ENCODE peak calls at places on chromosomes 16 and 17, in seven cellular contexts. One of them, this sample, is unnamed.

GRCh38 chr17:62859146-62859545 is 51.0 kb upstream of the MARCHF10 start:
- DNase-seq in vagina: no peak
- DNase-seq in brain microvascular endothelial cell: no peak
- DNase-seq in effector memory CD4-positive, alpha-beta T cell: no peak
- DNase-seq in coronary artery: peak
- DNase-seq in small intestine: no peak
- DNase-seq in neuronal stem cell: no peak
- DNase-seq in this sample: peak

GRCh38 chr17:61533797-61534196 is 57.2 kb downstream of the NACA2 start:
- DNase-seq in vagina: no peak
- DNase-seq in brain microvascular endothelial cell: no peak
- DNase-seq in effector memory CD4-positive, alpha-beta T cell: no peak
- DNase-seq in coronary artery: no peak
- DNase-seq in small intestine: no peak
- DNase-seq in neuronal stem cell: no peak
- DNase-seq in this sample: no peak

GRCh38 chr17:64457156-64457555 is 8.2 kb downstream of the MILR1 start:
- DNase-seq in vagina: no peak
- DNase-seq in brain microvascular endothelial cell: peak
- DNase-seq in effector memory CD4-positive, alpha-beta T cell: no peak
- DNase-seq in coronary artery: no peak
- DNase-seq in small intestine: no peak
- DNase-seq in neuronal stem cell: no peak
- DNase-seq in this sample: peak

GRCh38 chr17:77737442-77738265 is 220.8 kb upstream of the TNRC6C start:
- DNase-seq in vagina: peak
- DNase-seq in brain microvascular endothelial cell: no peak
- DNase-seq in effector memory CD4-positive, alpha-beta T cell: no peak
- DNase-seq in coronary artery: peak
- DNase-seq in small intestine: no peak
- DNase-seq in neuronal stem cell: no peak
- DNase-seq in this sample: no peak

GRCh38 chr16:3776316-3776715 is 59.0 kb upstream of the TRAP1 start:
- DNase-seq in vagina: no peak
- DNase-seq in brain microvascular endothelial cell: no peak
- DNase-seq in effector memory CD4-positive, alpha-beta T cell: no peak
- DNase-seq in coronary artery: no peak
- DNase-seq in small intestine: no peak
- DNase-seq in neuronal stem cell: no peak
- DNase-seq in this sample: no peak

GRCh38 chr17:59669411-59669810 is 37.8 kb downstream of the PTRH2 start:
- DNase-seq in vagina: no peak
- DNase-seq in brain microvascular endothelial cell: no peak
- DNase-seq in effector memory CD4-positive, alpha-beta T cell: no peak
- DNase-seq in coronary artery: no peak
- DNase-seq in small intestine: peak
- DNase-seq in neuronal stem cell: no peak
- DNase-seq in this sample: no peak

GRCh38 chr16:4369006-4369766 is 2.5 kb upstream of the VASN start:
- DNase-seq in vagina: no peak
- DNase-seq in brain microvascular endothelial cell: no peak
- DNase-seq in effector memory CD4-positive, alpha-beta T cell: no peak
- DNase-seq in coronary artery: no peak
- DNase-seq in small intestine: no peak
- DNase-seq in neuronal stem cell: no peak
- DNase-seq in this sample: no peak

GRCh38 chr17:43416998-43417891 is 18.5 kb downstream of the ARL4D start:
- DNase-seq in vagina: no peak
- DNase-seq in brain microvascular endothelial cell: no peak
- DNase-seq in effector memory CD4-positive, alpha-beta T cell: no peak
- DNase-seq in coronary artery: peak
- DNase-seq in small intestine: peak
- DNase-seq in neuronal stem cell: no peak
- DNase-seq in this sample: no peak

GRCh38 chr17:7407483-7408231 is at the start of gene NLGN2:
- DNase-seq in vagina: no peak
- DNase-seq in brain microvascular endothelial cell: no peak
- DNase-seq in effector memory CD4-positive, alpha-beta T cell: no peak
- DNase-seq in coronary artery: no peak
- DNase-seq in small intestine: no peak
- DNase-seq in neuronal stem cell: no peak
- DNase-seq in this sample: no peak

GRCh38 chr17:65553646-65554567 is 7.5 kb downstream of the AXIN2 start:
- DNase-seq in vagina: no peak
- DNase-seq in brain microvascular endothelial cell: no peak
- DNase-seq in effector memory CD4-positive, alpha-beta T cell: no peak
- DNase-seq in coronary artery: no peak
- DNase-seq in small intestine: no peak
- DNase-seq in neuronal stem cell: no peak
- DNase-seq in this sample: no peak

GRCh38 chr16:17371014-17371296 is 99.8 kb downstream of the XYLT1 start:
- DNase-seq in vagina: no peak
- DNase-seq in brain microvascular endothelial cell: no peak
- DNase-seq in effector memory CD4-positive, alpha-beta T cell: no peak
- DNase-seq in coronary artery: no peak
- DNase-seq in small intestine: peak
- DNase-seq in neuronal stem cell: no peak
- DNase-seq in this sample: no peak

GRCh38 chr16:69108069-69108904 is 2.8 kb downstream of the HAS3 start:
- DNase-seq in vagina: no peak
- DNase-seq in brain microvascular endothelial cell: no peak
- DNase-seq in effector memory CD4-positive, alpha-beta T cell: no peak
- DNase-seq in coronary artery: no peak
- DNase-seq in small intestine: no peak
- DNase-seq in neuronal stem cell: no peak
- DNase-seq in this sample: no peak

GRCh38 chr16:19123535-19124178 is 9.9 kb downstream of the ITPRIPL2 start:
- DNase-seq in vagina: no peak
- DNase-seq in brain microvascular endothelial cell: no peak
- DNase-seq in effector memory CD4-positive, alpha-beta T cell: no peak
- DNase-seq in coronary artery: no peak
- DNase-seq in small intestine: peak
- DNase-seq in neuronal stem cell: no peak
- DNase-seq in this sample: no peak

GRCh38 chr16:87924937-87925670 is 11.2 kb downstream of the CA5A start:
- DNase-seq in vagina: no peak
- DNase-seq in brain microvascular endothelial cell: no peak
- DNase-seq in effector memory CD4-positive, alpha-beta T cell: no peak
- DNase-seq in coronary artery: no peak
- DNase-seq in small intestine: no peak
- DNase-seq in neuronal stem cell: no peak
- DNase-seq in this sample: no peak

GRCh38 chr17:40303009-40303657 is 5.8 kb upstream of the RARA start:
- DNase-seq in vagina: no peak
- DNase-seq in brain microvascular endothelial cell: peak
- DNase-seq in effector memory CD4-positive, alpha-beta T cell: no peak
- DNase-seq in coronary artery: peak
- DNase-seq in small intestine: peak
- DNase-seq in neuronal stem cell: no peak
- DNase-seq in this sample: peak

GRCh38 chr17:80990921-80991644 is 558 bp upstream of the CHMP6 start:
- DNase-seq in vagina: no peak
- DNase-seq in brain microvascular endothelial cell: no peak
- DNase-seq in effector memory CD4-positive, alpha-beta T cell: no peak
- DNase-seq in coronary artery: peak
- DNase-seq in small intestine: no peak
- DNase-seq in neuronal stem cell: no peak
- DNase-seq in this sample: no peak

GRCh38 chr17:74759243-74759801 is 10.9 kb downstream of the NHERF1 start:
- DNase-seq in vagina: no peak
- DNase-seq in brain microvascular endothelial cell: no peak
- DNase-seq in effector memory CD4-positive, alpha-beta T cell: peak
- DNase-seq in coronary artery: no peak
- DNase-seq in small intestine: peak
- DNase-seq in neuronal stem cell: no peak
- DNase-seq in this sample: no peak

GRCh38 chr17:3656755-3657587 is 11.4 kb downstream of the TAX1BP3 start:
- DNase-seq in vagina: no peak
- DNase-seq in brain microvascular endothelial cell: no peak
- DNase-seq in effector memory CD4-positive, alpha-beta T cell: no peak
- DNase-seq in coronary artery: no peak
- DNase-seq in small intestine: no peak
- DNase-seq in neuronal stem cell: no peak
- DNase-seq in this sample: no peak

GRCh38 chr17:76268991-76269981 is 4.1 kb downstream of the UBALD2 start:
- DNase-seq in vagina: no peak
- DNase-seq in brain microvascular endothelial cell: no peak
- DNase-seq in effector memory CD4-positive, alpha-beta T cell: no peak
- DNase-seq in coronary artery: no peak
- DNase-seq in small intestine: no peak
- DNase-seq in neuronal stem cell: no peak
- DNase-seq in this sample: no peak

GRCh38 chr17:59954856-59955255 is 9.7 kb downstream of the RNFT1 start:
- DNase-seq in vagina: no peak
- DNase-seq in brain microvascular endothelial cell: no peak
- DNase-seq in effector memory CD4-positive, alpha-beta T cell: no peak
- DNase-seq in coronary artery: no peak
- DNase-seq in small intestine: no peak
- DNase-seq in neuronal stem cell: no peak
- DNase-seq in this sample: no peak

GRCh38 chr16:49781401-49781800 is 74.5 kb downstream of the ZNF423 start:
- DNase-seq in vagina: no peak
- DNase-seq in brain microvascular endothelial cell: no peak
- DNase-seq in effector memory CD4-positive, alpha-beta T cell: no peak
- DNase-seq in coronary artery: no peak
- DNase-seq in small intestine: no peak
- DNase-seq in neuronal stem cell: no peak
- DNase-seq in this sample: no peak

GRCh38 chr17:45753645-45754225 is 30.4 kb upstream of the CRHR1 start:
- DNase-seq in vagina: no peak
- DNase-seq in brain microvascular endothelial cell: no peak
- DNase-seq in effector memory CD4-positive, alpha-beta T cell: no peak
- DNase-seq in coronary artery: no peak
- DNase-seq in small intestine: no peak
- DNase-seq in neuronal stem cell: no peak
- DNase-seq in this sample: no peak

GRCh38 chr17:27635275-27635823 is 4.4 kb downstream of the LGALS9 start:
- DNase-seq in vagina: no peak
- DNase-seq in brain microvascular endothelial cell: no peak
- DNase-seq in effector memory CD4-positive, alpha-beta T cell: no peak
- DNase-seq in coronary artery: no peak
- DNase-seq in small intestine: peak
- DNase-seq in neuronal stem cell: no peak
- DNase-seq in this sample: no peak

DNA sequence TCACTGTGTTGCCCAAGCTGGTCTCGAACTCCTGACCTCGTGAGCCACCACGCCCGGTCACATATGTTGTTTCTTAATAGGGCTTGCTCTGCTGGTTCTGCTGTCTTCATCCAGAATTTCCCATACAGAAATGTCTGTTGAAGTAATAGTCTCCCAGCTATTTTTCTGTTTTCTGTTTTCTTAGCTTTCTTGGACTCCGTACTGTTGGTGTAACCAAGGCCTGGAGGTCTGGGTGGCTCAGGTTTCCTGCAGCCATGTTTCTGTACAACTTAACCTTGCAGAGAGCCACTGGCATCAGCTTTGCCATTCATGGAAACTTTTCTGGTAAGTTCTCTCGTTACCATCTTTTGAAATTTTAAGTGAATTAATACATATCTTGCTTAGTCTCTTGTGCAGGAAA is 2.8 kb downstream of the SF3B3 start:
- DNase-seq in vagina: no peak
- DNase-seq in brain microvascular endothelial cell: no peak
- DNase-seq in effector memory CD4-positive, alpha-beta T cell: no peak
- DNase-seq in coronary artery: no peak
- DNase-seq in small intestine: no peak
- DNase-seq in neuronal stem cell: no peak
- DNase-seq in this sample: no peak
- H3K4me3 ChIP-seq in vagina: no peak
- H3K4me3 ChIP-seq in brain microvascular endothelial cell: peak
- H3K4me3 ChIP-seq in effector memory CD4-positive, alpha-beta T cell: no peak
- H3K4me3 ChIP-seq in coronary artery: peak
- H3K4me3 ChIP-seq in small intestine: no peak
- H3K4me3 ChIP-seq in neuronal stem cell: no peak
- H3K4me3 ChIP-seq in this sample: no peak

GRCh38 chr16:52741386-52741785 is 194.4 kb upstream of the TOX3 start:
- DNase-seq in vagina: no peak
- DNase-seq in brain microvascular endothelial cell: no peak
- DNase-seq in effector memory CD4-positive, alpha-beta T cell: no peak
- DNase-seq in coronary artery: no peak
- DNase-seq in small intestine: no peak
- DNase-seq in neuronal stem cell: peak
- DNase-seq in this sample: no peak

GRCh38 chr16:52742608-52743007 is 195.7 kb upstream of the TOX3 start:
- DNase-seq in vagina: no peak
- DNase-seq in brain microvascular endothelial cell: no peak
- DNase-seq in effector memory CD4-positive, alpha-beta T cell: no peak
- DNase-seq in coronary artery: no peak
- DNase-seq in small intestine: no peak
- DNase-seq in neuronal stem cell: no peak
- DNase-seq in this sample: no peak

GRCh38 chr16:52743702-52744101 is 196.8 kb upstream of the TOX3 start:
- DNase-seq in vagina: no peak
- DNase-seq in brain microvascular endothelial cell: no peak
- DNase-seq in effector memory CD4-positive, alpha-beta T cell: no peak
- DNase-seq in coronary artery: no peak
- DNase-seq in small intestine: no peak
- DNase-seq in neuronal stem cell: no peak
- DNase-seq in this sample: no peak

GRCh38 chr16:52740333-52740732 is 193.4 kb upstream of the TOX3 start:
- DNase-seq in vagina: no peak
- DNase-seq in brain microvascular endothelial cell: no peak
- DNase-seq in effector memory CD4-positive, alpha-beta T cell: no peak
- DNase-seq in coronary artery: no peak
- DNase-seq in small intestine: no peak
- DNase-seq in neuronal stem cell: no peak
- DNase-seq in this sample: no peak

DNA sequence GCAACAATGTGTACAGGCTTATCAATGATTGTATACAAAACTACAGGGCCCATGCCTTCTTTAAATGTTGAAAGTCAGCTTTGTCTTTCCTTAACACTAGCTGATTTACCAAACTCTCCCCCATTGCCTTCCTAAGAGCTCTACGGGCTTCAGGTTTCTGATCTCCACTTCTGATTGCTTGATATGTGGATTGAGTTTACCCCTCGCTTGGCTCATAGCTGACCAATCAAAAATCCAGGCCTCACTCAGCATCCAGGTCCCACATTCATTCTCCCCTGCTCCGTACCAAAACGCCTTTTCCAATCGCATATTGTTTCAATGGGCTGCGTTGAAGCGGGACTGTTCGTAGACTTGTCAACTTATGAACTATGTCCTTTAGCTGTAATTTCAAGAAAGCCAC is 195.1 kb upstream of the TOX3 start:
- DNase-seq in vagina: no peak
- DNase-seq in brain microvascular endothelial cell: no peak
- DNase-seq in effector memory CD4-positive, alpha-beta T cell: no peak
- DNase-seq in coronary artery: no peak
- DNase-seq in small intestine: no peak
- DNase-seq in neuronal stem cell: no peak
- DNase-seq in this sample: no peak
- H3K4me3 ChIP-seq in vagina: no peak
- H3K4me3 ChIP-seq in brain microvascular endothelial cell: no peak
- H3K4me3 ChIP-seq in effector memory CD4-positive, alpha-beta T cell: no peak
- H3K4me3 ChIP-seq in coronary artery: no peak
- H3K4me3 ChIP-seq in small intestine: no peak
- H3K4me3 ChIP-seq in neuronal stem cell: no peak
- H3K4me3 ChIP-seq in this sample: no peak

GRCh38 chr17:48575673-48576478 is 2.3 kb downstream of the HOXB4 start:
- DNase-seq in vagina: no peak
- DNase-seq in brain microvascular endothelial cell: no peak
- DNase-seq in effector memory CD4-positive, alpha-beta T cell: no peak
- DNase-seq in coronary artery: no peak
- DNase-seq in small intestine: no peak
- DNase-seq in neuronal stem cell: no peak
- DNase-seq in this sample: no peak
- H3K4me3 ChIP-seq in vagina: no peak
- H3K4me3 ChIP-seq in brain microvascular endothelial cell: peak
- H3K4me3 ChIP-seq in effector memory CD4-positive, alpha-beta T cell: no peak
- H3K4me3 ChIP-seq in coronary artery: peak
- H3K4me3 ChIP-seq in small intestine: no peak
- H3K4me3 ChIP-seq in neuronal stem cell: no peak
- H3K4me3 ChIP-seq in this sample: peak

GRCh38 chr17:57874434-57875108 is 24.7 kb upstream of the MRPS23 start:
- DNase-seq in vagina: no peak
- DNase-seq in brain microvascular endothelial cell: peak
- DNase-seq in effector memory CD4-positive, alpha-beta T cell: no peak
- DNase-seq in coronary artery: peak
- DNase-seq in small intestine: no peak
- DNase-seq in neuronal stem cell: peak
- DNase-seq in this sample: peak
- H3K4me3 ChIP-seq in vagina: peak
- H3K4me3 ChIP-seq in brain microvascular endothelial cell: peak
- H3K4me3 ChIP-seq in effector memory CD4-positive, alpha-beta T cell: peak
- H3K4me3 ChIP-seq in coronary artery: peak
- H3K4me3 ChIP-seq in small intestine: no peak
- H3K4me3 ChIP-seq in neuronal stem cell: no peak
- H3K4me3 ChIP-seq in this sample: no peak